ENCODE peak calls at places on chromosomes 16 and 17, in nine cellular contexts. One of them, this sample, is unnamed.

GRCh38 chr17:79916991-79917901 is 78.0 kb upstream of the CBX4 start:
- DNase-seq in omental fat pad: no peak
- DNase-seq in DMS 273 treated with DMSO at 0.1 percent for 48 hours: no peak
- DNase-seq in C1 segment of cervical spinal cord: no peak
- DNase-seq in fibroblast of the aortic adventitia: no peak
- DNase-seq in activated CD4-positive, alpha-beta T cell treated with anti-CD3 and anti-CD28 coated beads for 48 hours: no peak
- DNase-seq in amygdala: no peak
- DNase-seq in upper lobe of right lung: no peak
- DNase-seq in stimulated activated CD4-positive, alpha-beta T cell treated with anti-CD3 and anti-CD28 coated beads, Interleukin-2, amount 100 ng/mL, for 24 hours: no peak
- DNase-seq in this sample: no peak

GRCh38 chr17:78383725-78384471 is 5.4 kb downstream of the PGS1 start:
- DNase-seq in stimulated activated CD4-positive, alpha-beta T cell treated with anti-CD3 and anti-CD28 coated beads, Interleukin-2, amount 100 ng/mL, for 24 hours: peak
- DNase-seq in C1 segment of cervical spinal cord: no peak
- DNase-seq in activated CD4-positive, alpha-beta T cell treated with anti-CD3 and anti-CD28 coated beads for 48 hours: peak
- DNase-seq in fibroblast of the aortic adventitia: peak
- DNase-seq in amygdala: no peak
- DNase-seq in omental fat pad: peak
- DNase-seq in DMS 273 treated with DMSO at 0.1 percent for 48 hours: no peak
- DNase-seq in upper lobe of right lung: peak
- DNase-seq in this sample: peak

GRCh38 chr16:11561440-11561797 is 25.3 kb downstream of the LITAF start:
- DNase-seq in upper lobe of right lung: no peak
- DNase-seq in DMS 273 treated with DMSO at 0.1 percent for 48 hours: no peak
- DNase-seq in omental fat pad: no peak
- DNase-seq in activated CD4-positive, alpha-beta T cell treated with anti-CD3 and anti-CD28 coated beads for 48 hours: no peak
- DNase-seq in C1 segment of cervical spinal cord: no peak
- DNase-seq in fibroblast of the aortic adventitia: no peak
- DNase-seq in stimulated activated CD4-positive, alpha-beta T cell treated with anti-CD3 and anti-CD28 coated beads, Interleukin-2, amount 100 ng/mL, for 24 hours: no peak
- DNase-seq in amygdala: no peak
- DNase-seq in this sample: no peak

GRCh38 chr16:71859751-71860521 is 14.2 kb downstream of the ATXN1L start:
- DNase-seq in omental fat pad: no peak
- DNase-seq in upper lobe of right lung: no peak
- DNase-seq in amygdala: no peak
- DNase-seq in DMS 273 treated with DMSO at 0.1 percent for 48 hours: no peak
- DNase-seq in fibroblast of the aortic adventitia: no peak
- DNase-seq in stimulated activated CD4-positive, alpha-beta T cell treated with anti-CD3 and anti-CD28 coated beads, Interleukin-2, amount 100 ng/mL, for 24 hours: no peak
- DNase-seq in activated CD4-positive, alpha-beta T cell treated with anti-CD3 and anti-CD28 coated beads for 48 hours: no peak
- DNase-seq in C1 segment of cervical spinal cord: no peak
- DNase-seq in this sample: no peak

GRCh38 chr16:10995555-10995954 is 51.2 kb downstream of the CLEC16A start:
- DNase-seq in activated CD4-positive, alpha-beta T cell treated with anti-CD3 and anti-CD28 coated beads for 48 hours: no peak
- DNase-seq in amygdala: no peak
- DNase-seq in upper lobe of right lung: no peak
- DNase-seq in DMS 273 treated with DMSO at 0.1 percent for 48 hours: no peak
- DNase-seq in C1 segment of cervical spinal cord: no peak
- DNase-seq in fibroblast of the aortic adventitia: no peak
- DNase-seq in omental fat pad: no peak
- DNase-seq in stimulated activated CD4-positive, alpha-beta T cell treated with anti-CD3 and anti-CD28 coated beads, Interleukin-2, amount 100 ng/mL, for 24 hours: no peak
- DNase-seq in this sample: no peak

GRCh38 chr17:4364622-4365041 is 1.8 kb downstream of the UBE2G1 start:
- DNase-seq in C1 segment of cervical spinal cord: peak
- DNase-seq in activated CD4-positive, alpha-beta T cell treated with anti-CD3 and anti-CD28 coated beads for 48 hours: no peak
- DNase-seq in upper lobe of right lung: no peak
- DNase-seq in amygdala: no peak
- DNase-seq in stimulated activated CD4-positive, alpha-beta T cell treated with anti-CD3 and anti-CD28 coated beads, Interleukin-2, amount 100 ng/mL, for 24 hours: no peak
- DNase-seq in DMS 273 treated with DMSO at 0.1 percent for 48 hours: no peak
- DNase-seq in fibroblast of the aortic adventitia: no peak
- DNase-seq in omental fat pad: no peak
- DNase-seq in this sample: no peak

GRCh38 chr17:63279498-63280230 is 166.4 kb downstream of the CYB561 start:
- DNase-seq in activated CD4-positive, alpha-beta T cell treated with anti-CD3 and anti-CD28 coated beads for 48 hours: no peak
- DNase-seq in fibroblast of the aortic adventitia: peak
- DNase-seq in upper lobe of right lung: no peak
- DNase-seq in omental fat pad: no peak
- DNase-seq in C1 segment of cervical spinal cord: no peak
- DNase-seq in amygdala: no peak
- DNase-seq in DMS 273 treated with DMSO at 0.1 percent for 48 hours: no peak
- DNase-seq in stimulated activated CD4-positive, alpha-beta T cell treated with anti-CD3 and anti-CD28 coated beads, Interleukin-2, amount 100 ng/mL, for 24 hours: no peak
- DNase-seq in this sample: no peak

GRCh38 chr16:17921357-17921978 is 415.1 kb downstream of the NPIPA8 start:
- DNase-seq in DMS 273 treated with DMSO at 0.1 percent for 48 hours: no peak
- DNase-seq in C1 segment of cervical spinal cord: no peak
- DNase-seq in amygdala: no peak
- DNase-seq in activated CD4-positive, alpha-beta T cell treated with anti-CD3 and anti-CD28 coated beads for 48 hours: peak
- DNase-seq in stimulated activated CD4-positive, alpha-beta T cell treated with anti-CD3 and anti-CD28 coated beads, Interleukin-2, amount 100 ng/mL, for 24 hours: peak
- DNase-seq in fibroblast of the aortic adventitia: peak
- DNase-seq in omental fat pad: no peak
- DNase-seq in upper lobe of right lung: no peak
- DNase-seq in this sample: no peak

GRCh38 chr16:86444274-86445060 is 65.9 kb upstream of the FOXF1 start:
- DNase-seq in omental fat pad: no peak
- DNase-seq in upper lobe of right lung: no peak
- DNase-seq in stimulated activated CD4-positive, alpha-beta T cell treated with anti-CD3 and anti-CD28 coated beads, Interleukin-2, amount 100 ng/mL, for 24 hours: no peak
- DNase-seq in activated CD4-positive, alpha-beta T cell treated with anti-CD3 and anti-CD28 coated beads for 48 hours: no peak
- DNase-seq in C1 segment of cervical spinal cord: no peak
- DNase-seq in amygdala: no peak
- DNase-seq in fibroblast of the aortic adventitia: no peak
- DNase-seq in DMS 273 treated with DMSO at 0.1 percent for 48 hours: no peak
- DNase-seq in this sample: no peak

GRCh38 chr17:11996722-11997146 is 541 bp downstream of the ZNF18 start:
- DNase-seq in C1 segment of cervical spinal cord: no peak
- DNase-seq in fibroblast of the aortic adventitia: peak
- DNase-seq in activated CD4-positive, alpha-beta T cell treated with anti-CD3 and anti-CD28 coated beads for 48 hours: no peak
- DNase-seq in DMS 273 treated with DMSO at 0.1 percent for 48 hours: peak
- DNase-seq in amygdala: peak
- DNase-seq in upper lobe of right lung: no peak
- DNase-seq in stimulated activated CD4-positive, alpha-beta T cell treated with anti-CD3 and anti-CD28 coated beads, Interleukin-2, amount 100 ng/mL, for 24 hours: no peak
- DNase-seq in omental fat pad: peak
- DNase-seq in this sample: peak

GRCh38 chr17:5584383-5584951 is at the start of gene NLRP1:
- DNase-seq in C1 segment of cervical spinal cord: no peak
- DNase-seq in stimulated activated CD4-positive, alpha-beta T cell treated with anti-CD3 and anti-CD28 coated beads, Interleukin-2, amount 100 ng/mL, for 24 hours: peak
- DNase-seq in amygdala: no peak
- DNase-seq in fibroblast of the aortic adventitia: peak
- DNase-seq in activated CD4-positive, alpha-beta T cell treated with anti-CD3 and anti-CD28 coated beads for 48 hours: peak
- DNase-seq in DMS 273 treated with DMSO at 0.1 percent for 48 hours: no peak
- DNase-seq in omental fat pad: peak
- DNase-seq in upper lobe of right lung: peak
- DNase-seq in this sample: peak

GRCh38 chr17:12568358-12569251 is 97.1 kb upstream of the MYOCD start:
- DNase-seq in C1 segment of cervical spinal cord: no peak
- DNase-seq in upper lobe of right lung: no peak
- DNase-seq in activated CD4-positive, alpha-beta T cell treated with anti-CD3 and anti-CD28 coated beads for 48 hours: no peak
- DNase-seq in omental fat pad: no peak
- DNase-seq in fibroblast of the aortic adventitia: no peak
- DNase-seq in amygdala: no peak
- DNase-seq in DMS 273 treated with DMSO at 0.1 percent for 48 hours: no peak
- DNase-seq in stimulated activated CD4-positive, alpha-beta T cell treated with anti-CD3 and anti-CD28 coated beads, Interleukin-2, amount 100 ng/mL, for 24 hours: no peak
- DNase-seq in this sample: no peak

GRCh38 chr17:2347805-2348685 is 10.7 kb downstream of the SGSM2 start:
- DNase-seq in fibroblast of the aortic adventitia: peak
- DNase-seq in activated CD4-positive, alpha-beta T cell treated with anti-CD3 and anti-CD28 coated beads for 48 hours: no peak
- DNase-seq in DMS 273 treated with DMSO at 0.1 percent for 48 hours: peak
- DNase-seq in C1 segment of cervical spinal cord: peak
- DNase-seq in upper lobe of right lung: peak
- DNase-seq in stimulated activated CD4-positive, alpha-beta T cell treated with anti-CD3 and anti-CD28 coated beads, Interleukin-2, amount 100 ng/mL, for 24 hours: no peak
- DNase-seq in amygdala: peak
- DNase-seq in omental fat pad: no peak
- DNase-seq in this sample: peak

GRCh38 chr17:71959129-71959528 is 161.7 kb upstream of the SOX9 start:
- DNase-seq in fibroblast of the aortic adventitia: peak
- DNase-seq in stimulated activated CD4-positive, alpha-beta T cell treated with anti-CD3 and anti-CD28 coated beads, Interleukin-2, amount 100 ng/mL, for 24 hours: no peak
- DNase-seq in activated CD4-positive, alpha-beta T cell treated with anti-CD3 and anti-CD28 coated beads for 48 hours: no peak
- DNase-seq in omental fat pad: no peak
- DNase-seq in C1 segment of cervical spinal cord: no peak
- DNase-seq in amygdala: no peak
- DNase-seq in upper lobe of right lung: no peak
- DNase-seq in DMS 273 treated with DMSO at 0.1 percent for 48 hours: no peak
- DNase-seq in this sample: no peak

This sample was measured in pons.